ENCODE peak calls at places on chromosomes 3 and 15, in seven cellular contexts. One of them, this sample, is unnamed.
A peak's percentile ranks its signal among the peaks of the same experiment; 100 is the strongest.

GRCh38 chr3:23916152-23916885 is 471 bp downstream of the NKIRAS1 start:
- DNase-seq in H1: no peak
- DNase-seq in HepG2: no peak
- DNase-seq in K562: no peak
- DNase-seq in GM12878: no peak
- DNase-seq in SK-N-SH: no peak
- DNase-seq in GM12892: no peak
- DNase-seq in this sample: no peak

GRCh38 chr3:14511971-14512943 is 27.9 kb downstream of the GRIP2 start:
- DNase-seq in H1: no peak
- DNase-seq in HepG2: no peak
- DNase-seq in K562: no peak
- DNase-seq in GM12878: no peak
- DNase-seq in SK-N-SH: no peak
- DNase-seq in GM12892: no peak
- DNase-seq in this sample: no peak

GRCh38 chr3:108117245-108117644 is 26.4 kb upstream of the CD47 start:
- DNase-seq in H1: no peak
- DNase-seq in HepG2: no peak
- DNase-seq in K562: peak; percentile 65
- DNase-seq in GM12878: no peak
- DNase-seq in SK-N-SH: no peak
- DNase-seq in GM12892: no peak
- DNase-seq in this sample: no peak

GRCh38 chr15:99486371-99487336 is 79.1 kb upstream of the MEF2A start:
- DNase-seq in H1: no peak
- DNase-seq in HepG2: no peak
- DNase-seq in K562: no peak
- DNase-seq in GM12878: no peak
- DNase-seq in SK-N-SH: peak; percentile 92
- DNase-seq in GM12892: no peak
- DNase-seq in this sample: no peak

GRCh38 chr3:190709351-190709773 is 153.1 kb downstream of the GMNC start:
- DNase-seq in H1: no peak
- DNase-seq in HepG2: no peak
- DNase-seq in K562: no peak
- DNase-seq in GM12878: no peak
- DNase-seq in SK-N-SH: no peak
- DNase-seq in GM12892: no peak
- DNase-seq in this sample: no peak

GRCh38 chr15:101187820-101188516 is 63.9 kb downstream of the CHSY1 start:
- DNase-seq in H1: no peak
- DNase-seq in HepG2: no peak
- DNase-seq in K562: no peak
- DNase-seq in GM12878: peak; percentile 90
- DNase-seq in SK-N-SH: no peak
- DNase-seq in GM12892: no peak
- DNase-seq in this sample: no peak

GRCh38 chr3:126419886-126420786 is 25.4 kb downstream of the CFAP100 start:
- DNase-seq in H1: peak; percentile 25
- DNase-seq in HepG2: peak; percentile 35
- DNase-seq in K562: peak; percentile 2
- DNase-seq in GM12878: no peak
- DNase-seq in SK-N-SH: peak; percentile 14
- DNase-seq in GM12892: no peak
- DNase-seq in this sample: no peak

GRCh38 chr3:46848271-46849097 is 14.8 kb downstream of the MYL3 start:
- DNase-seq in H1: no peak
- DNase-seq in HepG2: no peak
- DNase-seq in K562: peak; percentile 49
- DNase-seq in GM12878: no peak
- DNase-seq in SK-N-SH: no peak
- DNase-seq in GM12892: no peak
- DNase-seq in this sample: no peak

GRCh38 chr15:74768771-74769342 is 13.0 kb upstream of the CSK start:
- DNase-seq in H1: no peak
- DNase-seq in HepG2: peak; percentile 55
- DNase-seq in K562: peak; percentile 72
- DNase-seq in GM12878: no peak
- DNase-seq in SK-N-SH: peak; percentile 84
- DNase-seq in GM12892: no peak
- DNase-seq in this sample: peak; percentile 67

GRCh38 chr3:72031581-72031980 is 246.6 kb upstream of the PROK2 start:
- DNase-seq in H1: no peak
- DNase-seq in HepG2: no peak
- DNase-seq in K562: peak; percentile 24
- DNase-seq in GM12878: no peak
- DNase-seq in SK-N-SH: no peak
- DNase-seq in GM12892: no peak
- DNase-seq in this sample: no peak

GRCh38 chr3:184508938-184509337 is 52.6 kb upstream of the EPHB3 start:
- DNase-seq in H1: no peak
- DNase-seq in HepG2: no peak
- DNase-seq in K562: no peak
- DNase-seq in GM12878: no peak
- DNase-seq in SK-N-SH: no peak
- DNase-seq in GM12892: no peak
- DNase-seq in this sample: no peak

GRCh38 chr3:9399746-9400145 is 2.3 kb downstream of the SETD5 start:
- DNase-seq in H1: peak; percentile 49
- DNase-seq in HepG2: peak; percentile 79
- DNase-seq in K562: peak; percentile 90
- DNase-seq in GM12878: no peak
- DNase-seq in SK-N-SH: peak; percentile 63
- DNase-seq in GM12892: no peak
- DNase-seq in this sample: no peak

GRCh38 chr3:23308986-23309625 is 106.0 kb downstream of the UBE2E2 start:
- DNase-seq in H1: no peak
- DNase-seq in HepG2: no peak
- DNase-seq in K562: no peak
- DNase-seq in GM12878: no peak
- DNase-seq in SK-N-SH: no peak
- DNase-seq in GM12892: no peak
- DNase-seq in this sample: no peak

GRCh38 chr15:58340176-58340575 is 91.6 kb upstream of the LIPC start:
- DNase-seq in H1: no peak
- DNase-seq in HepG2: no peak
- DNase-seq in K562: no peak
- DNase-seq in GM12878: no peak
- DNase-seq in SK-N-SH: no peak
- DNase-seq in GM12892: no peak
- DNase-seq in this sample: no peak

GRCh38 chr3:187974857-187975257 is 179.1 kb upstream of the LPP start:
- DNase-seq in H1: no peak
- DNase-seq in HepG2: no peak
- DNase-seq in K562: no peak
- DNase-seq in GM12878: no peak
- DNase-seq in SK-N-SH: no peak
- DNase-seq in GM12892: no peak
- DNase-seq in this sample: no peak

GRCh38 chr3:172591876-172592771 is 68.9 kb upstream of the TNFSF10 start:
- DNase-seq in H1: no peak
- DNase-seq in HepG2: no peak
- DNase-seq in K562: peak; percentile 28
- DNase-seq in GM12878: peak; percentile 96
- DNase-seq in SK-N-SH: no peak
- DNase-seq in GM12892: peak; percentile 33
- DNase-seq in this sample: no peak

GRCh38 chr3:142644502-142644901 is 48.3 kb downstream of the PLS1 start:
- DNase-seq in H1: no peak
- DNase-seq in HepG2: no peak
- DNase-seq in K562: no peak
- DNase-seq in GM12878: no peak
- DNase-seq in SK-N-SH: no peak
- DNase-seq in GM12892: no peak
- DNase-seq in this sample: no peak

GRCh38 chr15:77819271-77819806 is 186.6 kb upstream of the LINGO1 start:
- DNase-seq in H1: no peak
- DNase-seq in HepG2: no peak
- DNase-seq in K562: no peak
- DNase-seq in GM12878: no peak
- DNase-seq in SK-N-SH: peak; percentile 79
- DNase-seq in GM12892: no peak
- DNase-seq in this sample: peak; percentile 48

GRCh38 chr15:61243984-61244593 is 15.0 kb upstream of the RORA start:
- DNase-seq in H1: no peak
- DNase-seq in HepG2: no peak
- DNase-seq in K562: peak; percentile 7
- DNase-seq in GM12878: no peak
- DNase-seq in SK-N-SH: no peak
- DNase-seq in GM12892: no peak
- DNase-seq in this sample: no peak

GRCh38 chr15:61275901-61276300 is 46.8 kb upstream of the RORA start:
- DNase-seq in H1: no peak
- DNase-seq in HepG2: no peak
- DNase-seq in K562: no peak
- DNase-seq in GM12878: no peak
- DNase-seq in SK-N-SH: peak; percentile 3
- DNase-seq in GM12892: no peak
- DNase-seq in this sample: no peak

GRCh38 chr3:156826144-156826895 is at the start of gene LEKR1:
- DNase-seq in H1: no peak
- DNase-seq in HepG2: peak; percentile 40
- DNase-seq in K562: peak; percentile 91
- DNase-seq in GM12878: peak; percentile 44
- DNase-seq in SK-N-SH: peak; percentile 95
- DNase-seq in GM12892: peak; percentile 68
- DNase-seq in this sample: peak; percentile 74

GRCh38 chr3:105431171-105431570 is 64.5 kb downstream of the ALCAM start:
- DNase-seq in H1: no peak
- DNase-seq in HepG2: no peak
- DNase-seq in K562: no peak
- DNase-seq in GM12878: no peak
- DNase-seq in SK-N-SH: no peak
- DNase-seq in GM12892: no peak
- DNase-seq in this sample: no peak

GRCh38 chr3:47475029-47475569 is 642 bp downstream of the SCAP start:
- DNase-seq in H1: no peak
- DNase-seq in HepG2: peak; percentile 25
- DNase-seq in K562: peak; percentile 53
- DNase-seq in GM12878: no peak
- DNase-seq in SK-N-SH: peak; percentile 50
- DNase-seq in GM12892: no peak
- DNase-seq in this sample: no peak

GRCh38 chr15:91498046-91498445 is 355.5 kb upstream of the SLCO3A1 start:
- DNase-seq in H1: no peak
- DNase-seq in HepG2: no peak
- DNase-seq in K562: no peak
- DNase-seq in GM12878: no peak
- DNase-seq in SK-N-SH: peak; percentile 75
- DNase-seq in GM12892: no peak
- DNase-seq in this sample: no peak

GRCh38 chr3:59245300-59245878 is 195.6 kb upstream of the CFAP20DC start:
- DNase-seq in H1: no peak
- DNase-seq in HepG2: no peak
- DNase-seq in K562: no peak
- DNase-seq in GM12878: no peak
- DNase-seq in SK-N-SH: no peak
- DNase-seq in GM12892: no peak
- DNase-seq in this sample: no peak

DNA sequence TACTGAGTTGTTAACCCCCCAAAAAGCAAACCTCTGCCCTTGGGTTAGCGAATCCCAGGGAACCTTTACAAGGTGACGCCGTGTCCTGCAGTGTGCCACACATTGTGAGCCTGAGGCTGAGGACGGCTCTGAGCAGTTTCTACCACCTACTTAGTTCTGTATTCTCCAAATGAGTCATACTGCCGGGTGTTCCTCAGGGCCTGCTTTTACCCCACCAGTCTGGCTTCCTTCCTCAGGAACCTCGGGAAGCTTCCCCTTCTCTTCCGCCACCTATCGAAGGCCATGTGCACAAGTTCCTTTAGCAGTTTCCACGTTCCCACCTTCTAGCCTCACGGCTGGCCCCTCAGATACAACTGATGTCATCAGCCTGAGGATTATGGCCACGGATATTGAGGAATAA is 384.0 kb upstream of the TPM1 start:
- DNase-seq in H1: no peak
- DNase-seq in HepG2: no peak
- DNase-seq in K562: peak; percentile 5
- DNase-seq in GM12878: no peak
- DNase-seq in SK-N-SH: no peak
- DNase-seq in GM12892: peak; percentile 27
- DNase-seq in this sample: no peak
- TF ChIP-seq TAF1 in H1: no peak
- TF ChIP-seq TAF1 in HepG2: no peak
- TF ChIP-seq TAF1 in K562: no peak
- TF ChIP-seq TAF1 in GM12878: no peak
- TF ChIP-seq TAF1 in SK-N-SH: no peak
- TF ChIP-seq TAF1 in GM12892: no peak
- TF ChIP-seq TAF1 in this sample: no peak

GRCh38 chr3:117298273-117298672 is 588.7 kb downstream of the TUSC7 start:
- DNase-seq in H1: no peak
- DNase-seq in HepG2: no peak
- DNase-seq in K562: no peak
- DNase-seq in GM12878: no peak
- DNase-seq in SK-N-SH: no peak
- DNase-seq in GM12892: no peak
- DNase-seq in this sample: no peak

GRCh38 chr3:117304681-117305080 is 595.1 kb downstream of the TUSC7 start:
- DNase-seq in H1: no peak
- DNase-seq in HepG2: no peak
- DNase-seq in K562: no peak
- DNase-seq in GM12878: no peak
- DNase-seq in SK-N-SH: no peak
- DNase-seq in GM12892: no peak
- DNase-seq in this sample: no peak

GRCh38 chr3:117302448-117302847 is 592.9 kb downstream of the TUSC7 start:
- DNase-seq in H1: no peak
- DNase-seq in HepG2: no peak
- DNase-seq in K562: no peak
- DNase-seq in GM12878: no peak
- DNase-seq in SK-N-SH: no peak
- DNase-seq in GM12892: no peak
- DNase-seq in this sample: no peak

GRCh38 chr3:117306299-117306698 is 596.7 kb downstream of the TUSC7 start:
- DNase-seq in H1: no peak
- DNase-seq in HepG2: no peak
- DNase-seq in K562: no peak
- DNase-seq in GM12878: peak; percentile 5
- DNase-seq in SK-N-SH: no peak
- DNase-seq in GM12892: no peak
- DNase-seq in this sample: no peak

GRCh38 chr3:117303446-117303845 is 593.9 kb downstream of the TUSC7 start:
- DNase-seq in H1: no peak
- DNase-seq in HepG2: no peak
- DNase-seq in K562: no peak
- DNase-seq in GM12878: no peak
- DNase-seq in SK-N-SH: no peak
- DNase-seq in GM12892: no peak
- DNase-seq in this sample: no peak
- TF ChIP-seq TAF1 in H1: no peak
- TF ChIP-seq TAF1 in HepG2: no peak
- TF ChIP-seq TAF1 in K562: no peak
- TF ChIP-seq TAF1 in GM12878: no peak
- TF ChIP-seq TAF1 in SK-N-SH: no peak
- TF ChIP-seq TAF1 in GM12892: no peak
- TF ChIP-seq TAF1 in this sample: no peak

GRCh38 chr3:168398371-168399030 is 302.8 kb upstream of the GOLIM4 start:
- DNase-seq in H1: no peak
- DNase-seq in HepG2: no peak
- DNase-seq in K562: no peak
- DNase-seq in GM12878: no peak
- DNase-seq in SK-N-SH: no peak
- DNase-seq in GM12892: no peak
- DNase-seq in this sample: no peak
- TF ChIP-seq TAF1 in H1: no peak
- TF ChIP-seq TAF1 in HepG2: no peak
- TF ChIP-seq TAF1 in K562: no peak
- TF ChIP-seq TAF1 in GM12878: no peak
- TF ChIP-seq TAF1 in SK-N-SH: no peak
- TF ChIP-seq TAF1 in GM12892: no peak
- TF ChIP-seq TAF1 in this sample: no peak

GRCh38 chr15:57079446-57079845 is 161.0 kb downstream of the TCF12 start:
- DNase-seq in H1: no peak
- DNase-seq in HepG2: no peak
- DNase-seq in K562: no peak
- DNase-seq in GM12878: no peak
- DNase-seq in SK-N-SH: no peak
- DNase-seq in GM12892: no peak
- DNase-seq in this sample: no peak
- TF ChIP-seq TAF1 in H1: no peak
- TF ChIP-seq TAF1 in HepG2: no peak
- TF ChIP-seq TAF1 in K562: no peak
- TF ChIP-seq TAF1 in GM12878: no peak
- TF ChIP-seq TAF1 in SK-N-SH: no peak
- TF ChIP-seq TAF1 in GM12892: no peak
- TF ChIP-seq TAF1 in this sample: no peak